ENCODE peak calls at places on chromosomes 16 and 17, in eight cellular contexts. Y is right cardiac atrium; N is substantia nigra; E is IMR-90; L is transverse colon; Z is pancreas; S is mammary epithelial cell; T is effector memory CD4-positive, alpha-beta T cell. I is an unnamed sample.
A peak's percentile ranks its signal among the peaks of the same experiment; 100 is the strongest.

GRCh38 chr17:59753522-59754467 is 46.3 kb downstream of the VMP1 start:
- DNase-seq in Y (no peak), N (no peak), Z (no peak), S (peak; percentile 83), T (peak; percentile 9), L (no peak), E (peak; percentile 93), I (peak; percentile 48)

GRCh38 chr17:40063034-40063765 is 435 bp downstream of the THRA start:
- DNase-seq in N (no peak), S (peak; percentile 33), E (no peak), Z (peak; percentile 59), Y (peak; percentile 84), T (no peak), L (peak; percentile 55), I (no peak)

GRCh38 chr17:65523853-65524664 is 37.4 kb downstream of the AXIN2 start:
- DNase-seq in L (no peak), T (no peak), N (no peak), Z (no peak), S (no peak), E (no peak), Y (no peak), I (no peak)

GRCh38 chr17:63138713-63139112 is 172.7 kb downstream of the TANC2 start:
- DNase-seq in S (no peak), Y (no peak), L (no peak), Z (no peak), T (no peak), E (peak; percentile 57), N (no peak), I (no peak)

GRCh38 chr17:53932386-53932785 is 109.7 kb downstream of the KIF2B start:
- DNase-seq in N (no peak), S (no peak), Z (no peak), T (no peak), E (no peak), Y (no peak), L (no peak), I (no peak)

GRCh38 chr16:19707699-19708497 is 10.1 kb downstream of the KNOP1 start:
- DNase-seq in L (no peak), T (no peak), Y (no peak), E (no peak), S (no peak), Z (no peak), N (no peak), I (no peak)

GRCh38 chr17:42252528-42253172 is 23.5 kb downstream of the STAT5B start:
- DNase-seq in T (no peak), N (no peak), Y (no peak), E (no peak), L (no peak), Z (no peak), S (peak; percentile 52), I (no peak)

GRCh38 chr17:74582633-74583032 is 9.4 kb downstream of the CD300LD start:
- DNase-seq in Y (no peak), S (no peak), T (no peak), L (no peak), E (no peak), N (no peak), Z (no peak), I (no peak)

GRCh38 chr16:50573279-50573678 is 25.1 kb downstream of the NKD1 start:
- DNase-seq in L (no peak), Y (no peak), T (no peak), N (no peak), S (no peak), Z (no peak), E (no peak), I (no peak)

GRCh38 chr17:6245301-6245810 is 175.2 kb downstream of the WSCD1 start:
- DNase-seq in T (no peak), S (no peak), Y (no peak), E (no peak), Z (no peak), L (no peak), N (no peak), I (no peak)

GRCh38 chr16:31262084-31262483 is 2.3 kb downstream of the ITGAM start:
- DNase-seq in S (no peak), L (no peak), E (no peak), N (no peak), Z (no peak), T (no peak), Y (no peak), I (no peak)

GRCh38 chr16:31258366-31258765 is 1.4 kb upstream of the ITGAM start:
- DNase-seq in L (no peak), S (no peak), N (no peak), Z (no peak), E (no peak), Y (no peak), T (no peak), I (no peak)

GRCh38 chr16:31256466-31256865 is 3.3 kb upstream of the ITGAM start:
- DNase-seq in Y (no peak), L (no peak), S (no peak), N (no peak), T (no peak), E (no peak), Z (no peak), I (no peak)

GRCh38 chr16:31265329-31266245 is 5.8 kb downstream of the ITGAM start:
- DNase-seq in L (no peak), Y (no peak), T (peak; percentile 49), S (peak; percentile 90), N (no peak), E (peak; percentile 60), Z (peak; percentile 53), I (peak; percentile 48)

DNA sequence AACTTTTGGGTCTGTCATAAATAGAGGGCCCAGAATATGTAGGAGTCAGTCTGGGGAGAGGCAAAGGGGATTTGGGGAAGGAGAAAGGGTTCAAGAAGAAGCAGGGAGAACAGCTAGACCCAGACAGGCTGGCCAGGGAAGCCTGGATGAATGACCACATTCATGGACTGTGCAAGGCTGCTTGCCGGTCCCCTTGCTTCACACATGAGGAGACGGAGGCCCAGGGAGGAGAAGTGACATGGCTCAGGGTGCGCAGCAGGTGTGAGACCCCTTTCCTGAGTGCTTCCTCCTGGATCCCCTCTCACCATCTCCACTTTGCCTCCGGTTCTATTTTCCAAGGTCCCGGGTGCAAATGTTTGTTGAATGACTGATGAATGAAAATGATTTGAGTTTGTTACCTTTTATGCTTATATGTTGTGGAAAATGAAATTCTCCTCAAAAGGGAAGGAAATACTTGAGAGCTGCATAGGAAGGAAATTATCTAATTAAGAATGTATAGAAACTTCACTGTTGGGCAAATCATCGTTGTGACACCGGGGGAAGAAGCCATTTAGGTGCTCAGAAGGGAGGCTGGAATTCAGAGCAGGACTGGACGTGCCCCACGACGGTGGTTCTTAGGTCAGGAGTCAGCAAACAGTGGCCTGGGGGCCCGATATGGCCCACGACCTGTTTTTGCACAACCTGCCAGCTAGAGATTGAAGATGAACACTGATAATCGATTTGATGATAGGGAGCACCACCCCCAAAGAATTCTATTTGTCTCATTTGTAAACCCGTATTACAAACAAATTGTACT is 559 bp downstream of the ITGAM start:
- DNase-seq in T (no peak), S (no peak), Y (no peak), N (no peak), L (no peak), E (no peak), Z (no peak), I (no peak)
- H3K27ac ChIP-seq in T (no peak overlapping the region), S (no peak overlapping the region), Y (no peak overlapping the region), N (no peak overlapping the region), L (peak overlapping the region; percentile 24), E (no peak overlapping the region), Z (no peak overlapping the region), I (no peak overlapping the region)

GRCh38 chr16:1533443-1533951 is at the start of gene TMEM204:
- DNase-seq in N (no peak), T (no peak), S (no peak), Z (no peak), E (peak; percentile 78), L (peak; percentile 59), Y (peak; percentile 94), I (no peak)
- H3K27ac ChIP-seq in N (peak within 1 kb of the TSS; percentile 6), T (peak within 1 kb of the TSS; percentile 67), S (no peak within 1 kb of the TSS), Z (peak within 1 kb of the TSS; percentile 16), E (peak within 1 kb of the TSS; percentile 89), L (peak within 1 kb of the TSS; percentile 83), Y (peak within 1 kb of the TSS; percentile 98), I (no peak within 1 kb of the TSS)

DNA sequence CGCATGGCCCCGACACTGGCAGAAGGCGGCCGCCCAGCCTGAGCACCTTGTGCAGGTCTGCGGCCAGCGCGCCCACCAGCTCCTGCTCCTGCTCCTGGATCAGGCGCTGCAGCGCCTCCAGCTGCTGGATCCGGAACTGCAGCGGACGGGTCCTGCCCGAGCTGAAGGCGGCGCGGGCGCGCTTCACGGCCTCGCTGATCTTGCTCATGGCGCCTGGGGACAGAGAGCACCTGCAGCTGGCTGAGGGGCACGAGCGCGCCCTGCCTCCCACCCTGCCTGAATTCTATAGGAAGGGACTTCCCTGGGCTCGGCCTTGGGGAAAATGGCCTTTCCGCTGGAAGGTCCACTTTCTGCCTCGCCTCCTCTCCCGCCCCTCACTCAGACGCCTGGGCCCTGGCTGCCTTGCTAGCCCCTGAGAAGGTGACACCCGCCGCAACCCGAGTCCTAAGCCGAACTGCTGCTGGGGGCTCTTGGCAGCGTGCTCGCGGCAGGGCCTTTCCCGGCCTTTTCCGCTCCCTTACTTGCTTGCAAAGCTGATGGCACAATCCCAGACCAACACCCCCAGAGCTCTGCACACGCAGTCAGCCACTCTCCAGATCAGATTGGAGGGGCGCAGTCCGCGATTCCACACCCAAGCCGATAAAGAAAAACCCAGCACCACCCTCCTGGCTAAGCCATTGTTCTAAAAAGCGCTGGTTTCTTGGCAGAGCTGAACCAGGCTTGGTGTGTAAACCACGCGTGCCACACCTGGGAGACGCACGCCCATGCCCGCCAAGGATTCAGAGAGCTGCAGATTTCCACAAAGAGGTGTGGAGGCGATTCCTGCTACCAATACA is 3.0 kb downstream of the ALDH3A1 start:
- DNase-seq in E (peak; percentile 55), N (peak; percentile 46), S (peak; percentile 57), Y (peak; percentile 97), Z (peak; percentile 85), L (peak; percentile 96), T (peak; percentile 67), I (no peak)
- H3K27ac ChIP-seq in E (no peak overlapping the region), N (peak overlapping the region; percentile 55), S (no peak overlapping the region), Y (no peak overlapping the region), Z (no peak overlapping the region), L (peak overlapping the region; percentile 72), T (no peak overlapping the region), I (peak overlapping the region; percentile 41)

DNA sequence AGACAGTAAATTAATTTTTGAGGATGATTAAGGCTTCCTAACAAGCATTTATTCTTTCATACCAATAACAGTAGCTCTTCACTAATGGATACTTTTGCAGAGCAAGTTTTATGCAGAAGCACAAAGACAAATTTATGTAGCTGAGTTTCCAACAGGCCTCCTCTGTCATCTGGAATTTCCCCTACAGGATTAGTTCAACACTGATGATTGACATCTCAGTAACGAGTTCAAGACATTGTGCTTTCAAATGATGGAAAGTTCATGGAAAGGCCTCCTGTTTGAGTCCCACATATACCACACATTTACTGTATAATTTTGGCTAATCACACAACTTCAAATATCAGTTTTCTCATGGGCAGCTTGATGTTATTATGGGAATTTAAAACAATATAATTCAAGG is 40.6 kb downstream of the ABCA10 start:
- DNase-seq in Y (no peak), T (no peak), Z (no peak), S (no peak), L (no peak), N (no peak), E (no peak), I (no peak)
- H3K27ac ChIP-seq in Y (no peak overlapping the region), T (no peak overlapping the region), Z (no peak overlapping the region), S (no peak overlapping the region), L (no peak overlapping the region), N (no peak overlapping the region), E (no peak overlapping the region), I (no peak overlapping the region)

DNA sequence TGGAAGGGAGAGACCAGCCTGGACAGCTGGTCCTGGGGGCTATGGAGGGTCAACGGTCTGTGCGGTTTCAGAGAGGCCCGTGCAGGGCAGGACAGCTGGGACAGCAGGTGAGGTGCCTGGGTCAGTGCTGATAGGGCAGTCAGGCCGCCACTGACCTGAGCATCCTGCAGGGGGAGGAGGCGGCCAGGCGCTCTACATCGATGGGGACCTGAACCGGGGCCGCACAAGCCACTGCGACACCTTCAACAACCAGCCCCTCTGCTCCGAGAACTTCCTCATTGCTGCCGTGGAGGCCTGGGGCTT is 13.2 kb upstream of the ATP6V0C start:
- DNase-seq in T (no peak), Y (no peak), L (no peak), E (no peak), S (no peak), N (no peak), Z (no peak), I (no peak)
- H3K27ac ChIP-seq in T (no peak overlapping the region), Y (no peak overlapping the region), L (no peak overlapping the region), E (no peak overlapping the region), S (no peak overlapping the region), N (no peak overlapping the region), Z (no peak overlapping the region), I (no peak overlapping the region)